ENCODE peak calls at places on chromosomes 13 and 19, in eight cellular contexts. P is A549, X is SK-N-SH, H is colonic mucosa, D is pancreas, S is psoas muscle, I is GM23338, N is fibroblast of the aortic adventitia. R is an unnamed sample.
A peak's percentile ranks its signal among the peaks of the same experiment; 100 is the strongest.

GRCh38 chr13:31913459-31913858 is 118.1 kb upstream of the FRY start:
- DNase-seq in P (no peak), X (no peak), H (no peak), D (peak; percentile 36), S (no peak), I (no peak), N (no peak), R (peak; percentile 34)

GRCh38 chr13:112617754-112618375 is 29.9 kb upstream of the TUBGCP3 start:
- DNase-seq in P (no peak), X (no peak), H (peak; percentile 15), D (no peak), S (no peak), I (no peak), N (no peak), R (no peak)

GRCh38 chr13:66099825-66100224 is 1130.3 kb downstream of the PCDH9 start:
- DNase-seq in P (no peak), X (no peak), H (no peak), D (no peak), S (no peak), I (no peak), N (no peak), R (no peak)

GRCh38 chr13:81888855-81889254 is 1547.9 kb upstream of the SPRY2 start:
- DNase-seq in P (no peak), X (no peak), H (no peak), D (no peak), S (no peak), I (no peak), N (no peak), R (no peak)

GRCh38 chr13:72539925-72540324 is 187.5 kb downstream of the MZT1 start:
- DNase-seq in P (no peak), X (no peak), H (no peak), D (no peak), S (no peak), I (no peak), N (no peak), R (no peak)

GRCh38 chr19:2259331-2259730 is 3.1 kb upstream of the JSRP1 start:
- DNase-seq in P (no peak), X (no peak), H (no peak), D (no peak), S (no peak), I (no peak), N (no peak), R (no peak)

GRCh38 chr13:39455534-39456175 is 147.3 kb downstream of the LHFPL6 start:
- DNase-seq in P (no peak), X (peak; percentile 19), H (no peak), D (no peak), S (no peak), I (no peak), N (no peak), R (no peak)

GRCh38 chr19:3132971-3133792 is 2.7 kb upstream of the GNA15 start:
- DNase-seq in P (no peak), X (peak; percentile 55), H (no peak), D (peak; percentile 50), S (no peak), I (no peak), N (peak; percentile 7), R (peak; percentile 39)

GRCh38 chr13:28469316-28469715 is 25.6 kb downstream of the FLT1 start:
- DNase-seq in P (no peak), X (no peak), H (no peak), D (no peak), S (no peak), I (no peak), N (no peak), R (no peak)

GRCh38 chr19:19260842-19261241 is 12.3 kb downstream of the TM6SF2 start:
- DNase-seq in P (no peak), X (no peak), H (no peak), D (no peak), S (no peak), I (peak; percentile 27), N (no peak), R (no peak)

GRCh38 chr13:27171244-27171829 is at the start of gene USP12:
- DNase-seq in P (no peak), X (peak; percentile 86), H (no peak), D (no peak), S (no peak), I (peak; percentile 73), N (no peak), R (no peak)

GRCh38 chr13:34667356-34668218 is 274.5 kb upstream of the NBEA start:
- DNase-seq in P (no peak), X (no peak), H (no peak), D (no peak), S (no peak), I (no peak), N (no peak), R (no peak)

GRCh38 chr19:35211545-35212230 is 16.9 kb downstream of the FAM187B start:
- DNase-seq in P (no peak), X (no peak), H (peak; percentile 53), D (peak; percentile 42), S (peak; percentile 37), I (no peak), N (no peak), R (no peak)

GRCh38 chr19:35212241-35212640 is 16.3 kb downstream of the FAM187B start:
- DNase-seq in P (no peak), X (no peak), H (no peak), D (no peak), S (no peak), I (no peak), N (no peak), R (no peak)

GRCh38 chr19:35214766-35215422 is 13.6 kb downstream of the FAM187B start:
- DNase-seq in P (no peak), X (no peak), H (no peak), D (no peak), S (no peak), I (no peak), N (no peak), R (no peak)

GRCh38 chr19:35216026-35216832 is 12.3 kb downstream of the FAM187B start:
- DNase-seq in P (no peak), X (no peak), H (no peak), D (no peak), S (no peak), I (no peak), N (no peak), R (no peak)

DNA sequence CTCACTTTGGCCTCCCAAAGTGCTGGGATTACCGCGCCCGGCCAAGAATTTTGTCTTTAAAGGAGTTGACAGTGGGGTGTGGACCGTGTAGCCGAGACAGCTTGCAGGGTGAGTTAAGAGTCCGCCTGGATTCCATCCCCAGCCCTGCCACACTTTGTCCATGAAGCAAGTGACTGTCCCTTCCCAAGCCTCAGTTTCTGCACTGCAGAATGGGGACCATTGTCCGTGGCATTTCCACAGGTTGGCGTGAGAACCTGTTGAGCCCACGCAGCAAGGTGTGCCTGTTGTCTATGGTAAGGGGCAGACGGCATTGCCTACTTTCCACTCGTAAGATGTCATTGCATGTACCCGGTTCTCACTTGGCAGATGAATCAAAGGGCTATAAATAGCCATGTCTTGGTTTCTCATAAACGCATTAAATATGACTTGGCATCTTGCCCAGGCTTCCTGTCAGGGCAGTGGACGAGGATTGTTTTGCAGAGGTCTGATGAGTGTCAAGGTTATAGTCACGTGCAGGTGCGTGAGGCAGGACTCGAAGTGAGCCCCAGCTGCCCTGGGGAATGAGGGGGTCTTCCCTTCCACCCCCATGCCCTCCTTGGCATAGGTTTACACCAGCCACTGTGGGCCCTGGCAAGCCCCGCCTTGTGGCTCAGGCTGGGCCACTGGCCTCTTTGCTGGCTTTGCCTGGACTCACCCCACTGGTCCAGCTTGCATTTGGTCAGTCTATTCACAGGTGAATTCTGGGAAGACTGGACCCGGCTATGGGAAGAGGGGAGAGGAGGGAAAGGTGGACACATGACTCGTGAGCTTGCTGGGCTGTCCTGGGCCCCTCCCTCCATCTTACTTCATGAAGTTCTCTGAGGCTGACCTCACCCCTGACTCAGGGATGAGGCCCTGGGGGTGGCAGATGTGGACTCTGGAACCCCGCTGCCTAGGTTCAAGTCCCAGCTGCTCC is 14.6 kb downstream of the FAM187B start:
- DNase-seq in P (peak; percentile 48), X (peak; percentile 72), H (peak; percentile 86), D (peak; percentile 87), S (peak; percentile 37), I (no peak), N (peak; percentile 77), R (peak; percentile 51)
- H3K4me3 ChIP-seq in P (no peak overlapping the region), X (no peak overlapping the region), H (no peak overlapping the region), D (no peak overlapping the region), S (no peak overlapping the region), I (no peak overlapping the region), N (no peak overlapping the region), R (no peak overlapping the region)

GRCh38 chr19:23439623-23440022 is 44.4 kb upstream of the ZNF91 start:
- DNase-seq in P (no peak), X (no peak), H (no peak), D (no peak), S (no peak), I (peak; percentile 66), N (no peak), R (no peak)

GRCh38 chr19:23440207-23440606 is 44.9 kb upstream of the ZNF91 start:
- DNase-seq in P (peak; percentile 9), X (peak; percentile 30), H (no peak), D (no peak), S (no peak), I (peak; percentile 74), N (no peak), R (no peak)

GRCh38 chr19:23436318-23436717 is 41.0 kb upstream of the ZNF91 start:
- DNase-seq in P (no peak), X (no peak), H (peak; percentile 27), D (no peak), S (no peak), I (peak; percentile 48), N (no peak), R (no peak)

GRCh38 chr19:23436944-23437343 is 41.7 kb upstream of the ZNF91 start:
- DNase-seq in P (peak; percentile 10), X (no peak), H (no peak), D (no peak), S (no peak), I (peak; percentile 63), N (no peak), R (no peak)

GRCh38 chr19:23437901-23438300 is 42.6 kb upstream of the ZNF91 start:
- DNase-seq in P (no peak), X (no peak), H (no peak), D (no peak), S (no peak), I (peak; percentile 29), N (no peak), R (no peak)
- TF ChIP-seq CTCF in P (no peak), X (no peak), H (no peak), D (no peak), S (no peak), I (peak; percentile 15), N (no peak), R (no peak)

GRCh38 chr19:18073197-18073596 is 13.5 kb downstream of the IL12RB1 start:
- DNase-seq in P (no peak), X (no peak), H (no peak), D (no peak), S (no peak), I (no peak), N (no peak), R (no peak)
- H3K4me3 ChIP-seq in P (no peak overlapping the region), X (no peak overlapping the region), H (no peak overlapping the region), D (no peak overlapping the region), S (no peak overlapping the region), I (no peak overlapping the region), N (no peak overlapping the region), R (no peak overlapping the region)

GRCh38 chr19:44694184-44694579 is 4.8 kb upstream of the CEACAM16 start:
- DNase-seq in P (no peak), X (no peak), H (no peak), D (no peak), S (no peak), I (peak; percentile 53), N (no peak), R (no peak)
- TF ChIP-seq CTCF in P (peak; percentile 41), X (peak; percentile 50), H (peak; percentile 23), D (no peak), S (no peak), I (peak; percentile 63), N (peak; percentile 11), R (peak; percentile 25)

GRCh38 chr13:98141509-98141908 is 1.4 kb upstream of the FARP1 start:
- DNase-seq in P (no peak), X (no peak), H (no peak), D (no peak), S (no peak), I (peak; percentile 56), N (no peak), R (no peak)
- H3K4me3 ChIP-seq in P (no peak overlapping the region), X (no peak overlapping the region), H (no peak overlapping the region), D (no peak overlapping the region), S (no peak overlapping the region), I (peak overlapping the region; percentile 77), N (no peak overlapping the region), R (no peak overlapping the region)

R was measured in AG09309.